ENCODE peak calls at places on chromosomes 13 and 19, in four cellular contexts. One of them, this sample, is unnamed.

GRCh38 chr13:73499685-73500084 is 440.9 kb downstream of the KLF5 start:
- DNase-seq in NCI-H82: no peak
- DNase-seq in HCEC 1CT: no peak
- DNase-seq in NCI-H1105 treated with DMSO at 0.1 percent for 48 hours: no peak
- DNase-seq in this sample: no peak

GRCh38 chr13:75416327-75417005 is 65.5 kb downstream of the TBC1D4 start:
- DNase-seq in NCI-H82: no peak
- DNase-seq in HCEC 1CT: no peak
- DNase-seq in NCI-H1105 treated with DMSO at 0.1 percent for 48 hours: no peak
- DNase-seq in this sample: no peak

GRCh38 chr19:53078668-53079067 is 24.6 kb downstream of the ZNF160 start:
- DNase-seq in NCI-H82: no peak
- DNase-seq in HCEC 1CT: no peak
- DNase-seq in NCI-H1105 treated with DMSO at 0.1 percent for 48 hours: no peak
- DNase-seq in this sample: no peak

GRCh38 chr13:24392972-24393371 is 83.6 kb downstream of the C1QTNF9 start:
- DNase-seq in NCI-H82: no peak
- DNase-seq in HCEC 1CT: no peak
- DNase-seq in NCI-H1105 treated with DMSO at 0.1 percent for 48 hours: no peak
- DNase-seq in this sample: no peak

GRCh38 chr19:33389574-33390119 is 16.1 kb downstream of the CEBPG start:
- DNase-seq in NCI-H82: no peak
- DNase-seq in HCEC 1CT: no peak
- DNase-seq in NCI-H1105 treated with DMSO at 0.1 percent for 48 hours: no peak
- DNase-seq in this sample: no peak

GRCh38 chr19:55632463-55632834 is 8.1 kb upstream of the ZNF784 start:
- DNase-seq in NCI-H82: peak; percentile 97
- DNase-seq in HCEC 1CT: peak; percentile 68
- DNase-seq in NCI-H1105 treated with DMSO at 0.1 percent for 48 hours: peak; percentile 83
- DNase-seq in this sample: peak; percentile 98

GRCh38 chr13:29106651-29107050 is 286.5 kb downstream of the MTUS2 start:
- DNase-seq in NCI-H82: no peak
- DNase-seq in HCEC 1CT: no peak
- DNase-seq in NCI-H1105 treated with DMSO at 0.1 percent for 48 hours: no peak
- DNase-seq in this sample: no peak

GRCh38 chr13:91313581-91313980 is 33.9 kb upstream of the MIR17HG start:
- DNase-seq in NCI-H82: no peak
- DNase-seq in HCEC 1CT: no peak
- DNase-seq in NCI-H1105 treated with DMSO at 0.1 percent for 48 hours: no peak
- DNase-seq in this sample: no peak

GRCh38 chr13:100443998-100444328 is 144.6 kb downstream of the GGACT start:
- DNase-seq in NCI-H82: no peak
- DNase-seq in HCEC 1CT: no peak
- DNase-seq in NCI-H1105 treated with DMSO at 0.1 percent for 48 hours: no peak
- DNase-seq in this sample: no peak

GRCh38 chr13:113018676-113019465 is 49.9 kb downstream of the MCF2L start:
- DNase-seq in NCI-H82: no peak
- DNase-seq in HCEC 1CT: no peak
- DNase-seq in NCI-H1105 treated with DMSO at 0.1 percent for 48 hours: no peak
- DNase-seq in this sample: no peak

GRCh38 chr13:44879452-44880058 is 109.7 kb downstream of the NUFIP1 start:
- DNase-seq in NCI-H82: peak; percentile 24
- DNase-seq in HCEC 1CT: peak; percentile 63
- DNase-seq in NCI-H1105 treated with DMSO at 0.1 percent for 48 hours: no peak
- DNase-seq in this sample: peak; percentile 31

GRCh38 chr19:6340493-6341201 is 7.2 kb upstream of the ACER1 start:
- DNase-seq in NCI-H82: no peak
- DNase-seq in HCEC 1CT: no peak
- DNase-seq in NCI-H1105 treated with DMSO at 0.1 percent for 48 hours: no peak
- DNase-seq in this sample: no peak